ENCODE peak calls at places on chromosomes 5 and 9, in eight cellular contexts. D is fibroblast of lung; Q is IMR-90; B is endothelial cell of umbilical vein; M is SK-N-SH; J is sigmoid colon; G is tibial artery; I is CD8-positive, alpha-beta T cell. E is an unnamed sample.

GRCh38 chr9:89884356-89885083 is 279.7 kb downstream of the GADD45G start:
- DNase-seq in D (no peak), Q (no peak), B (no peak), M (no peak), J (peak; percentile 60), G (no peak), I (no peak), E (no peak)

GRCh38 chr5:43312699-43313034 is 545 bp downstream of the HMGCS1 start:
- DNase-seq in D (no peak), Q (no peak), B (no peak), M (no peak), J (no peak), G (no peak), I (no peak), E (no peak)

GRCh38 chr5:141623197-141623596 is 4.4 kb upstream of the DIAPH1 start:
- DNase-seq in D (no peak), Q (no peak), B (no peak), M (no peak), J (no peak), G (no peak), I (no peak), E (no peak)

GRCh38 chr5:38994329-38994927 is 79.8 kb downstream of the RICTOR start:
- DNase-seq in D (peak; percentile 84), Q (peak; percentile 76), B (peak; percentile 76), M (peak; percentile 54), J (no peak), G (no peak), I (no peak), E (peak; percentile 50)

GRCh38 chr9:115615821-115616665 is 498.1 kb upstream of the TNC start:
- DNase-seq in D (peak; percentile 78), Q (peak; percentile 96), B (no peak), M (peak; percentile 4), J (no peak), G (no peak), I (no peak), E (no peak)

GRCh38 chr5:67015577-67016290 is 180.9 kb downstream of the CD180 start:
- DNase-seq in D (peak; percentile 71), Q (peak; percentile 86), B (peak; percentile 96), M (no peak), J (no peak), G (no peak), I (no peak), E (no peak)

GRCh38 chr5:41312478-41313060 is 99.2 kb upstream of the C6 start:
- DNase-seq in D (no peak), Q (no peak), B (no peak), M (no peak), J (no peak), G (no peak), I (no peak), E (no peak)

GRCh38 chr5:172142709-172143215 is 45.3 kb downstream of the STK10 start:
- DNase-seq in D (no peak), Q (peak; percentile 55), B (peak; percentile 33), M (no peak), J (no peak), G (no peak), I (no peak), E (peak; percentile 87)

GRCh38 chr9:24011206-24011605 is 185.2 kb upstream of the ELAVL2 start:
- DNase-seq in D (no peak), Q (no peak), B (no peak), M (no peak), J (no peak), G (no peak), I (no peak), E (no peak)

GRCh38 chr5:150109921-150110320 is 23.6 kb upstream of the CSF1R start:
- DNase-seq in D (no peak), Q (no peak), B (no peak), M (no peak), J (no peak), G (no peak), I (no peak), E (peak; percentile 37)

GRCh38 chr9:109452761-109453160 is 45.3 kb downstream of the PTPN3 start:
- DNase-seq in D (peak; percentile 30), Q (peak; percentile 71), B (no peak), M (no peak), J (no peak), G (no peak), I (no peak), E (peak; percentile 48)

GRCh38 chr5:20359377-20359776 is 371.4 kb upstream of the CDH18 start:
- DNase-seq in D (no peak), Q (no peak), B (no peak), M (no peak), J (no peak), G (no peak), I (no peak), E (no peak)

GRCh38 chr9:127915801-127916664 is 808 bp downstream of the ST6GALNAC4 start:
- DNase-seq in D (no peak), Q (no peak), B (peak; percentile 26), M (no peak), J (no peak), G (no peak), I (no peak), E (no peak)

GRCh38 chr9:68780735-68781134 is 75.7 kb downstream of the PIP5K1B start:
- DNase-seq in D (peak; percentile 7), Q (peak; percentile 4), B (no peak), M (no peak), J (no peak), G (no peak), I (no peak), E (no peak)

GRCh38 chr9:14365667-14366066 is 51.7 kb upstream of the NFIB start:
- DNase-seq in D (no peak), Q (peak; percentile 55), B (no peak), M (no peak), J (no peak), G (no peak), I (no peak), E (no peak)

GRCh38 chr9:33638516-33638915 is 114.5 kb downstream of the ANKRD18B start:
- DNase-seq in D (no peak), Q (no peak), B (no peak), M (no peak), J (no peak), G (no peak), I (no peak), E (no peak)

GRCh38 chr5:170267431-170268152 is 30.0 kb downstream of the LCP2 start:
- DNase-seq in D (peak; percentile 76), Q (peak; percentile 62), B (peak; percentile 75), M (peak; percentile 84), J (peak; percentile 92), G (peak; percentile 77), I (peak; percentile 73), E (peak; percentile 66)

GRCh38 chr5:30505014-30505886 is 688.2 kb upstream of the CDH6 start:
- DNase-seq in D (peak; percentile 8), Q (peak; percentile 64), B (peak; percentile 2), M (no peak), J (no peak), G (no peak), I (no peak), E (no peak)

GRCh38 chr5:6291961-6292360 is 86.4 kb downstream of the MED10 start:
- DNase-seq in D (no peak), Q (no peak), B (peak; percentile 49), M (no peak), J (no peak), G (no peak), I (no peak), E (no peak)
- TF ChIP-seq CTCF in D (no peak), Q (no peak), B (peak; percentile 20), M (no peak), J (no peak), G (no peak), I (no peak), E (no peak)

DNA sequence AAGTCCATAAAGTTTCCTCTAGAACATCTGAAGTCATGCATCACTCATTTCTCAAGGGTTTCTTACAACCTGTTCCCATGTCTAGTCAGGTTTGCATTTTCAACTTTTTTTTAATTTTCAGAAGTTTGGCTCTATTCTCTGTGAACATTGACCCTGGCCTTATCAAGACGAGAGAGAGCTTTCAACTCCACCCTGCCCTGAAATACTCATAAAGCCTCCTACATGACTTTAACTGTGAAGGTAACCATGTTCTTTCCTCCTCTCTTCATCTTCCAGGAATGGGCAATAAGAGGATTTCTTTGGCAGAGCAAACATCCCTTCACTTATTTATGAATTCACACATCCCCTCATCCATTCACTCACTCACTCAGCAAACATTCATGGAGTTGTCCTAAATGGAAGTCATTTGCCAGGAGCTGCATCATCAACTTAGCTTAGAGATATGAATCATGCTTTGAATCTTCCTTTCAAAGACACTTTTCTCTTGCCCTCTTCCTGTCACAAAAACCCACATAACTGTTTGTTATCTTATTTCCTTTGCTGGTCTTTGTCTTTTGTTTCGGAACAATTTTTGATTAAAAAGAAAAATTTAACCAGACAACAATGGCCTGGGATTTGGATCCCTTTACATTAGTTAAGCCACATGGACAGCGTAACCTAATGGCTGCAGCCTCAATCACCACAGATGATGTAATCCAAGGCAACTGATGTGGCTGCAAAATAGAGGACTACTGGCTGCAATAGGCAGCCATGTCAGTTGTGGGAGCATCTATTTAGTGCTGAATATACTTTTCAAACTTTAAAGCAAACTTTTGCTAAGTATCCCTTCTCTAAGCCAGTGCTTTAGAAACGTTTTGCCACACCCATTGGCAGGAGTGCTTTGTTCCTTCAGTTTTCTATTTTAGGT is 43.0 kb upstream of the GNAQ start:
- DNase-seq in D (no peak), Q (no peak), B (no peak), M (no peak), J (no peak), G (no peak), I (no peak), E (no peak)
- H3K4me3 ChIP-seq in D (no peak overlapping the region), Q (no peak overlapping the region), B (no peak overlapping the region), M (no peak overlapping the region), J (no peak overlapping the region), G (no peak overlapping the region), I (peak overlapping the region; percentile 7), E (no peak overlapping the region)

DNA sequence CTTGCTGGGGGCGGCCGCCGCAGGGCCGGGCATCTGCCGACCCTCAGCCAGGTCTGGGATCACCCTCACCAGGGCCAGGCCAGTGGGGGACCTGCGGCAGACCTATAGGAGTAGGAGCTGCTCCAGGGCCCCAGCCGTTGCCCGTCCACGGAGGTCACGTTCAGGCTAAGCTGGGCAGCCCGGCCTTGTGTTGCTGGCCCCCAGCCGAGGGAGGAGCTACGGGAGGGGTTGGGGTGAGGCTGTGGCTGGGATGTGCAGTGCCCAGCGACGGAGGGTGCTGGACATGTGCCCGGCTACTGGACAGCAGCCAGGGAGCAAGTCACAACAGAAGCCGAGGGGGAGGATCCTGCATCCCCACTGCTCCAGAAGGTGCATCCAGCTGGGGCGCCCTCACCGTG is 39.6 kb upstream of the SLC6A19 start:
- DNase-seq in D (no peak), Q (no peak), B (no peak), M (peak; percentile 88), J (peak; percentile 81), G (no peak), I (no peak), E (no peak)
- H3K4me1 ChIP-seq in D (no peaks in the 10 kb centered on the region), Q (no peaks in the 10 kb centered on the region), B (no peaks in the 10 kb centered on the region), M (peaks cover 12% of the 10 kb centered on the region), J (no peaks in the 10 kb centered on the region), G (no peaks in the 10 kb centered on the region), I (no peaks in the 10 kb centered on the region), E (peaks cover 6% of the 10 kb centered on the region)

DNA sequence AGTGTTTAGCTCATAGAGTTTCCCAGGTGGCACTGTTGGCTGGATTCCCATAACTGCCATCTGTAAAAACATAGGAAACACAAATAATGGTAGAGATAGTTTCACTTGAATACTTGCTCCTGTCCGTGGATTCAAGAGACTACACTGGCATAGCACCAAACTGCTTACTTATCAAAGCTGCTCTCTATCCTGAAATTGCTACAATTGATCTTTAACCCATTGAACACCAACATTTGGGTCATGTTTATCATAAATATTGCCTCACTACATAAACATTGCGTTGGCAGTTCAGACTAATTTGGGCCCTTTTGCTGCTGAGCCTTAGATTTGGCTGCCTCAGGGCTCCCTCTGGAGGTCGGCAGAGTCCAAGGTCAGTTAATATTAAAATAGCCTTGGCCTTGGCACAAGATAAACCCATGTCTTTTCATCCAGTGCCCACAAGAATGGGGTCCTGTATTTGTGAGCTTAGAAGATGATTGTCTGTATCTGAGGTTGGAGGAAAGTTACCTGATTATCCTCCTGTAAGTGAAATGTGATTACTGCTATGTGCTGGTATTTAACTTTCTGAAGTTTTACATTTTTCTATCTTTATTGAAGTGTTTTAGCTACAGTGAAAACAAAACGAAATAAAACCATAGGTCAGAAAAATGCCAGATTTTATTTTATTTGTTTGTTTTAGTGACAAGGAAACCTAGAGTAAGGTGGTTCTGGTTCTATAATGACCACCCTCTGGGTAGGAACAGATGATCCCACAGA is 4.0 kb upstream of the RANBP3L start:
- DNase-seq in D (peak; percentile 86), Q (peak; percentile 38), B (peak; percentile 61), M (peak; percentile 42), J (peak; percentile 66), G (peak; percentile 36), I (no peak), E (no peak)
- TF ChIP-seq CTCF in D (peak; percentile 77), Q (peak; percentile 84), B (peak; percentile 58), M (peak; percentile 83), J (peak; percentile 40), G (peak; percentile 81), I (no peak), E (peak; percentile 55)

E was measured in Caco-2.